ENCODE peak calls at places on chromosomes 6 and 20, in six cellular contexts. X is pancreas, K is A549, F is AG04450, N is right atrium auricular region, B is fibroblast of pulmonary artery. D is an unnamed sample.

GRCh38 chr6:45477278-45477677 is 99.5 kb upstream of the SUPT3H start:
- DNase-seq in B (no peak), X (no peak), F (no peak), K (no peak), N (no peak), D (no peak)

GRCh38 chr6:89895273-89895874 is 1.1 kb downstream of the GJA10 start:
- DNase-seq in K (no peak), B (peak; percentile 77), F (peak; percentile 20), X (no peak), N (no peak), D (no peak)

GRCh38 chr6:53326372-53327016 is 22.3 kb downstream of the ELOVL5 start:
- DNase-seq in F (peak; percentile 92), X (no peak), B (peak; percentile 93), K (peak; percentile 52), N (no peak), D (peak; percentile 93)

GRCh38 chr6:160398674-160399271 is 50.6 kb downstream of the SLC22A3 start:
- DNase-seq in K (no peak), F (no peak), B (peak; percentile 66), N (no peak), X (no peak), D (no peak)

GRCh38 chr6:74415056-74415455 is 719.1 kb downstream of the CD109 start:
- DNase-seq in N (no peak), B (peak; percentile 31), F (no peak), X (no peak), K (no peak), D (no peak)

GRCh38 chr6:166678426-166678825 is 51.4 kb upstream of the RPS6KA2 start:
- DNase-seq in B (peak; percentile 40), X (peak; percentile 74), N (no peak), K (peak; percentile 36), F (no peak), D (no peak)

GRCh38 chr6:158707120-158707519 is 57.3 kb downstream of the SYTL3 start:
- DNase-seq in K (peak; percentile 26), B (peak; percentile 44), N (no peak), X (no peak), F (no peak), D (no peak)

GRCh38 chr6:115120394-115120793 is 777.6 kb upstream of the HS3ST5 start:
- DNase-seq in N (no peak), X (no peak), F (no peak), K (no peak), B (no peak), D (no peak)

GRCh38 chr20:17456226-17456625 is 75.0 kb downstream of the BFSP1 start:
- DNase-seq in F (no peak), X (no peak), K (no peak), B (no peak), N (no peak), D (peak; percentile 23)

GRCh38 chr6:33534702-33535101 is 45.4 kb downstream of the BAK1 start:
- DNase-seq in N (no peak), F (no peak), B (no peak), X (no peak), K (no peak), D (no peak)

GRCh38 chr6:129448965-129449364 is 261.0 kb downstream of the ARHGAP18 start:
- DNase-seq in B (no peak), X (no peak), F (no peak), N (no peak), K (no peak), D (no peak)

GRCh38 chr6:7974932-7975763 is 64.6 kb upstream of the TXNDC5 start:
- DNase-seq in X (peak; percentile 61), N (peak; percentile 95), K (peak; percentile 65), B (peak; percentile 100), F (peak; percentile 42), D (no peak)

DNA sequence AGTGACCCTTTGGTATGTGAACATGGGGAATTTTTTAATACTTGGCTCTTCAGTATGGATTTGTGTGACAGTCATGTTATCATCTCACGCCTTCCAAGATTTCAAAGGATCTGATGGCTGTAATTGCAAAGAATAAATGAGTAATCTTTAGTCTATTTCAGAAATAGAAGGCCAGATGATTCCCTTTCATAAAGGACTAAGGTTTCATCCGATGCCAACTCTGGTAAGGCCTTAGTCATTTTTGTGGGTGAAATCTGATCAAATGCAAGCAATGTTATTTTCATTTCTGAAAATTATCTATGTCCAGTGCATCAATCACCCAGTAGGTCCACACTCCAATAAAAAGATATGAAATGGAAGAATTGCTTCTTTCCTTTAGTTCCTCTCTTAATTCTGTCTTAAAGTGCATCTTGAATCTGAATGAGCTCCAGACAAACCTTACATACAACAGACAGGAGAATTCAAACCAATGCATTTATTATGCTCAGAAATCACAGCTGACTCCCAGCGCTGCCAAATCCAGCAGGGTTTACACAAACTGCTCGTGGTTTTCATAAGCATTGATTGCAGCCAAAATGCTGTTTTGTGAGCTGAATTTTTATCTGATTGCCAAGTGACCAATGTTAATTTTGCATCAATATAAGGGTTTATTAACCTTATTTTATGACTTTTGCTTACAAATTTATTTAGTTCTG is 565.2 kb upstream of the MARCKS start:
- DNase-seq in B (peak; percentile 25), N (no peak), K (no peak), X (no peak), F (peak; percentile 16), D (no peak)
- TF ChIP-seq CTCF in B (no peak), N (no peak), K (no peak), X (no peak), F (no peak), D (no peak)

GRCh38 chr6:84346372-84346771 is 118.9 kb upstream of the CEP162 start:
- DNase-seq in K (no peak), X (no peak), N (no peak), F (no peak), B (peak; percentile 9), D (no peak)
- TF ChIP-seq CTCF in K (no peak), X (no peak), N (no peak), F (peak; percentile 7), B (peak; percentile 35), D (peak; percentile 29)

GRCh38 chr20:57267158-57267821 is 849 bp upstream of the BMP7 start:
- DNase-seq in K (no peak), N (no peak), F (no peak), X (no peak), B (no peak), D (no peak)
- TF ChIP-seq CTCF in K (no peak), N (no peak), F (no peak), X (no peak), B (no peak), D (no peak)

GRCh38 chr20:46963196-46963529 is 68.5 kb downstream of the EYA2 start:
- DNase-seq in B (no peak), X (no peak), K (no peak), F (no peak), N (no peak), D (no peak)

GRCh38 chr20:46963758-46964181 is 69.1 kb downstream of the EYA2 start:
- DNase-seq in N (no peak), X (no peak), F (no peak), B (no peak), K (no peak), D (no peak)

GRCh38 chr20:46965477-46965876 is 70.8 kb downstream of the EYA2 start:
- DNase-seq in F (no peak), X (no peak), K (no peak), B (no peak), N (no peak), D (no peak)

GRCh38 chr20:46964299-46965123 is 69.9 kb downstream of the EYA2 start:
- DNase-seq in B (no peak), K (no peak), X (no peak), F (no peak), N (no peak), D (no peak)

DNA sequence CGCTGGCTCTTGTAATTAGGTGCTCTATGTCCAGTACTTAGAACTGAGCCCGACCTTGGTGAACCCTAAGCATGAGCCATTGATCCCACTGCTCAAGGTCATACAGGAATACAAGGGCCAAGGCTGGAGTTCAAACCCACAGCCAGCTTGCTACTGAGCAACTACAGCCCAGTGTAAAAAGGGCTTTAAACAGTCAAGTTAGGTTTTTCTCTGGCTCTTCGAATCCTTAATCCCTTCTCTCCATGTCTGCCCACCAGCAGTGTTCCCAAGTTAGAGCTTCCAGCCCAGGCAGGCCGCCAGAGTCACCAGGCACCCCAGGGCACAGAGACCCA is 70.4 kb downstream of the EYA2 start:
- DNase-seq in N (no peak), B (no peak), X (no peak), F (no peak), K (no peak), D (no peak)
- TF ChIP-seq CTCF in N (no peak), B (no peak), X (no peak), F (no peak), K (no peak), D (no peak)

GRCh38 chr6:122399348-122400120 is at the start of gene HSF2:
- DNase-seq in X (peak; percentile 95), K (peak; percentile 79), N (peak; percentile 98), F (peak; percentile 98), B (peak; percentile 98), D (peak; percentile 99)
- TF ChIP-seq CTCF in X (peak; percentile 13), K (no peak), N (no peak), F (peak; percentile 29), B (peak; percentile 23), D (peak; percentile 59)

DNA sequence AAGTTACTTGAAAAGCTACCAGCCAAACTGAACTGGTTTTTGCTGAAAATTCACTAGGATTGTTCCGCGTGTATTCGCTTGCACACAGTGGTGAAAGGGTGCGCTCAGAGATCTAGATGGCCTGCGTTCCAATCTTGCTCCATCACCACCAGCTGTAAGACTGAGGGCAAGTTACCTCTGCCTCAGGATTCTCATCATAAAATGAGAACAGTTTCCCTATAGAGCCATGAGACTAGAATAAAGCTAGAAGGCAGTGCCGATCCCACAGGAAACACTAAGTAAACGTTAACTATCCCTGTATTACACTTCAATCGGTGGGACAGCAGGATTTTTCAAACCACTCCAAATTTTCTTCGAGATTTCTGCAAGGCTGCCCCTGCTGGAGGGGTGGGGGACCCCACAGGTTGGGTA is 838 bp downstream of the AHCY start:
- DNase-seq in K (peak; percentile 33), B (peak; percentile 31), F (no peak), X (no peak), N (no peak), D (no peak)
- TF ChIP-seq CTCF in K (no peak), B (no peak), F (peak; percentile 25), X (no peak), N (no peak), D (peak; percentile 32)

GRCh38 chr6:40887079-40887822 is 151.8 kb downstream of the UNC5CL start:
- DNase-seq in K (no peak), B (no peak), F (no peak), N (no peak), X (no peak), D (no peak)
- TF ChIP-seq CTCF in K (no peak), B (no peak), F (no peak), N (no peak), X (no peak), D (no peak)

D was measured in osteocyte.